ENCODE peak calls at places on chromosomes 3 and 15, in ten cellular contexts. N, V, U, X, Z, W, O, K, Y and F are unnamed samples.

GRCh38 chr3:48739617-48739954 is 22.6 kb upstream of the IP6K2 start:
- DNase-seq in V (no peak), N (no peak), X (no peak), U (no peak), Z (no peak), W (no peak), O (no peak), K (no peak), Y (no peak), F (no peak)

GRCh38 chr3:149340310-149340933 is 7.0 kb upstream of the TM4SF18 start:
- DNase-seq in N (no peak), W (no peak), Z (no peak), O (no peak), Y (no peak), X (no peak), V (no peak), U (no peak), K (no peak), F (no peak)

GRCh38 chr15:99732711-99733267 is 448 bp downstream of the LYSMD4 start:
- DNase-seq in K (no peak), U (no peak), Y (no peak), Z (peak; percentile 34), O (no peak), V (peak; percentile 80), X (peak; percentile 63), N (no peak), W (peak; percentile 56), F (no peak)

GRCh38 chr3:127288343-127288742 is 497 bp upstream of the PRR20G start:
- DNase-seq in O (no peak), K (no peak), Y (no peak), X (no peak), V (no peak), U (no peak), Z (no peak), W (no peak), N (no peak), F (no peak)

GRCh38 chr3:166191406-166191805 is 354.2 kb upstream of the BCHE start:
- DNase-seq in X (no peak), Y (no peak), N (no peak), W (no peak), O (no peak), K (no peak), U (no peak), Z (no peak), V (no peak), F (no peak)

GRCh38 chr15:37695719-37696118 is 238.7 kb upstream of the TMCO5A start:
- DNase-seq in Z (no peak), K (no peak), Y (no peak), U (no peak), V (no peak), W (no peak), N (no peak), X (no peak), O (no peak), F (no peak)

GRCh38 chr3:52313774-52314188 is 2.3 kb upstream of the DNAH1 start:
- DNase-seq in K (no peak), N (no peak), V (no peak), O (no peak), Z (peak; percentile 27), Y (no peak), U (no peak), W (no peak), X (no peak), F (no peak)

GRCh38 chr3:194067949-194068362 is 68.0 kb upstream of the HES1 start:
- DNase-seq in W (no peak), U (no peak), Y (no peak), N (no peak), O (no peak), V (no peak), K (no peak), X (no peak), Z (no peak), F (no peak)

GRCh38 chr15:85730001-85730820 is 64.5 kb downstream of the KLHL25 start:
- DNase-seq in Z (peak; percentile 59), V (no peak), Y (peak; percentile 59), U (no peak), K (peak; percentile 46), X (peak; percentile 78), W (peak; percentile 77), O (no peak), N (no peak), F (peak; percentile 75)

GRCh38 chr3:33808559-33808958 is 10.1 kb downstream of the PDCD6IP start:
- DNase-seq in U (no peak), Z (peak; percentile 36), W (no peak), V (no peak), O (no peak), N (no peak), Y (no peak), X (no peak), K (no peak), F (no peak)

GRCh38 chr3:187935623-187936156 is 190.4 kb upstream of the BCL6 start:
- DNase-seq in U (no peak), X (no peak), K (peak; percentile 18), N (no peak), O (no peak), W (no peak), V (no peak), Z (peak; percentile 47), Y (peak; percentile 40), F (no peak)

GRCh38 chr3:182182531-182182968 is 470.8 kb downstream of the SOX2 start:
- DNase-seq in U (no peak), Z (no peak), V (no peak), W (no peak), X (no peak), K (no peak), Y (no peak), O (no peak), N (no peak), F (no peak)

GRCh38 chr3:149969945-149970715 is 565 bp downstream of the PFN2 start:
- DNase-seq in Y (peak; percentile 86), Z (peak; percentile 79), O (peak; percentile 53), X (peak; percentile 90), W (peak; percentile 82), K (peak; percentile 71), N (no peak), V (peak; percentile 88), U (peak; percentile 74), F (peak; percentile 88)

GRCh38 chr15:91408476-91409076 is 308.5 kb downstream of the SV2B start:
- DNase-seq in Y (peak; percentile 63), U (no peak), X (peak; percentile 6), K (no peak), Z (no peak), W (peak; percentile 56), O (no peak), N (no peak), V (no peak), F (no peak)

GRCh38 chr15:63288778-63289378 is 11.5 kb downstream of the APH1B start:
- DNase-seq in V (no peak), Y (no peak), U (no peak), Z (no peak), W (peak; percentile 64), O (no peak), N (no peak), K (no peak), X (peak; percentile 53), F (no peak)

GRCh38 chr3:121488628-121489027 is 57.2 kb downstream of the POLQ start:
- DNase-seq in Z (no peak), O (no peak), Y (no peak), N (no peak), V (no peak), W (peak; percentile 47), U (no peak), X (peak; percentile 17), K (no peak), F (no peak)

GRCh38 chr3:124831631-124832184 is 55.5 kb downstream of the ITGB5 start:
- DNase-seq in Y (no peak), U (no peak), V (no peak), N (no peak), O (no peak), Z (no peak), W (no peak), X (no peak), K (no peak), F (peak; percentile 39)

GRCh38 chr15:51267047-51267713 is 71.2 kb downstream of the CYP19A1 start:
- DNase-seq in V (peak; percentile 70), U (no peak), K (no peak), O (no peak), W (no peak), N (no peak), Z (no peak), Y (peak; percentile 49), X (peak; percentile 65), F (peak; percentile 68)